ENCODE peak calls at places on chromosome 6, in ten cellular contexts. Y is cardiac muscle cell; R is esophagus squamous epithelium; Q is CD8-positive, alpha-beta T cell; A is MM.1S; E is Panc1; P is IMR-90; O is transverse colon; L is neural progenitor cell; N is CD8-positive, alpha-beta memory T cell. S is an unnamed sample. For H3K4me1, the result is how much of the 10 kb centered on the place peaks cover.

GRCh38 chr6:100808638-100809275 is 72.4 kb downstream of the ASCC3 start:
- DNase-seq in Y (no peak), R (no peak), Q (no peak), A (no peak), E (no peak), P (peak), O (no peak), L (no peak), N (no peak), S (no peak)

GRCh38 chr6:142187209-142187608 is 40.1 kb downstream of the VTA1 start:
- DNase-seq in Y (peak), R (no peak), Q (no peak), A (no peak), E (no peak), P (peak), O (no peak), L (no peak), N (no peak), S (no peak)

GRCh38 chr6:12911387-12911960 is 194.9 kb downstream of the PHACTR1 start:
- DNase-seq in Y (peak), R (no peak), Q (no peak), A (peak), E (no peak), P (peak), O (no peak), L (peak), N (no peak), S (peak)

GRCh38 chr6:16933532-16933931 is 168.3 kb upstream of the STMND1 start:
- DNase-seq in Y (no peak), R (no peak), Q (no peak), A (no peak), E (no peak), P (no peak), O (no peak), L (no peak), N (no peak), S (no peak)

GRCh38 chr6:155174576-155175174 is 89.1 kb upstream of the CLDN20 start:
- DNase-seq in Y (peak), R (no peak), Q (peak), A (peak), E (peak), P (peak), O (peak), L (peak), N (peak), S (no peak)

GRCh38 chr6:131803007-131803769 is 4.6 kb upstream of the ENPP1 start:
- DNase-seq in Y (no peak), R (no peak), Q (no peak), A (no peak), E (no peak), P (no peak), O (no peak), L (no peak), N (no peak), S (no peak)

GRCh38 chr6:161136655-161137054 is 137.2 kb downstream of the AGPAT4 start:
- DNase-seq in Y (no peak), R (no peak), Q (no peak), A (no peak), E (no peak), P (no peak), O (no peak), L (no peak), N (no peak), S (no peak)

GRCh38 chr6:119052292-119052889 is 26.1 kb downstream of the FAM184A start:
- DNase-seq in Y (no peak), R (no peak), Q (no peak), A (no peak), E (no peak), P (no peak), O (no peak), L (no peak), N (no peak), S (no peak)

GRCh38 chr6:105321207-105321606 is 81.7 kb downstream of the PREP start:
- DNase-seq in Y (no peak), R (no peak), Q (no peak), A (no peak), E (no peak), P (no peak), O (no peak), L (no peak), N (no peak), S (no peak)

GRCh38 chr6:150418825-150419594 is 50.2 kb downstream of the IYD start:
- DNase-seq in Y (peak), R (no peak), Q (peak), A (peak), E (no peak), P (peak), O (peak), L (peak), N (peak), S (peak)

GRCh38 chr6:87702589-87702945 is 534 bp upstream of the AKIRIN2 start:
- DNase-seq in Y (peak), R (no peak), Q (no peak), A (no peak), E (no peak), P (peak), O (no peak), L (peak), N (no peak), S (no peak)

GRCh38 chr6:111804627-111805235 is 68.5 kb downstream of the FYN start:
- DNase-seq in Y (no peak), R (no peak), Q (peak), A (peak), E (no peak), P (peak), O (peak), L (no peak), N (peak), S (no peak)

GRCh38 chr6:125693480-125693879 is 56.0 kb upstream of the HEY2 start:
- DNase-seq in Y (no peak), R (no peak), Q (no peak), A (no peak), E (no peak), P (no peak), O (no peak), L (no peak), N (no peak), S (no peak)

GRCh38 chr6:151255811-151256210 is 16.0 kb downstream of the AKAP12 start:
- DNase-seq in Y (no peak), R (no peak), Q (no peak), A (no peak), E (no peak), P (no peak), O (no peak), L (no peak), N (no peak), S (no peak)

GRCh38 chr6:52087498-52087999 is at the start of gene PKHD1:
- DNase-seq in Y (peak), R (no peak), Q (no peak), A (no peak), E (no peak), P (peak), O (peak), L (peak), N (no peak), S (no peak)

GRCh38 chr6:160861824-160862223 is 129.7 kb upstream of the MAP3K4 start:
- DNase-seq in Y (no peak), R (no peak), Q (no peak), A (no peak), E (no peak), P (no peak), O (no peak), L (no peak), N (no peak), S (no peak)

GRCh38 chr6:88679841-88680240 is 283.6 kb downstream of the RNGTT start:
- DNase-seq in Y (no peak), R (no peak), Q (no peak), A (no peak), E (no peak), P (no peak), O (no peak), L (no peak), N (no peak), S (no peak)

GRCh38 chr6:68235192-68235812 is 399.8 kb upstream of the ADGRB3 start:
- DNase-seq in Y (no peak), R (no peak), Q (no peak), A (no peak), E (no peak), P (no peak), O (no peak), L (no peak), N (no peak), S (no peak)

GRCh38 chr6:7112741-7113313 is 5.1 kb downstream of the RREB1 start:
- DNase-seq in Y (peak), R (no peak), Q (peak), A (no peak), E (no peak), P (no peak), O (peak), L (peak), N (peak), S (no peak)

GRCh38 chr6:163188746-163189145 is 225.8 kb upstream of the QKI start:
- DNase-seq in Y (no peak), R (no peak), Q (no peak), A (no peak), E (no peak), P (no peak), O (no peak), L (no peak), N (no peak), S (no peak)

GRCh38 chr6:109867009-109867969 is 110.8 kb upstream of the GPR6 start:
- DNase-seq in Y (peak), R (no peak), Q (no peak), A (no peak), E (no peak), P (peak), O (no peak), L (no peak), N (no peak), S (peak)

GRCh38 chr6:48136856-48137255 is 25.9 kb upstream of the PTCHD4 start:
- DNase-seq in Y (no peak), R (no peak), Q (no peak), A (no peak), E (no peak), P (no peak), O (no peak), L (no peak), N (no peak), S (no peak)

GRCh38 chr6:89917216-89917615 is 22.9 kb downstream of the GJA10 start:
- DNase-seq in Y (no peak), R (no peak), Q (no peak), A (no peak), E (no peak), P (no peak), O (no peak), L (no peak), N (no peak), S (no peak)

GRCh38 chr6:64280569-64280968 is 645.0 kb downstream of the PHF3 start:
- DNase-seq in Y (peak), R (no peak), Q (no peak), A (peak), E (peak), P (peak), O (peak), L (peak), N (no peak), S (no peak)

GRCh38 chr6:85966859-85967258 is 324.2 kb upstream of the SYNCRIP start:
- DNase-seq in Y (no peak), R (no peak), Q (no peak), A (no peak), E (no peak), P (no peak), O (no peak), L (no peak), N (no peak), S (no peak)

GRCh38 chr6:137819740-137820139 is 47.3 kb upstream of the TNFAIP3 start:
- DNase-seq in Y (no peak), R (no peak), Q (peak), A (no peak), E (no peak), P (no peak), O (no peak), L (no peak), N (peak), S (no peak)

GRCh38 chr6:5979650-5980427 is 26.9 kb downstream of the NRN1 start:
- DNase-seq in Y (no peak), R (no peak), Q (no peak), A (no peak), E (no peak), P (peak), O (no peak), L (no peak), N (no peak), S (no peak)

GRCh38 chr6:1762203-1762602 is 152.5 kb downstream of the FOXC1 start:
- DNase-seq in Y (no peak), R (no peak), Q (no peak), A (no peak), E (no peak), P (no peak), O (no peak), L (no peak), N (no peak), S (no peak)

GRCh38 chr6:170470673-170471072 is 82.4 kb downstream of the PSMB1 start:
- DNase-seq in Y (peak), R (no peak), Q (no peak), A (no peak), E (no peak), P (peak), O (no peak), L (no peak), N (no peak), S (no peak)

GRCh38 chr6:52576392-52577021 is 353 bp downstream of the TRAM2 start:
- DNase-seq in Y (no peak), R (peak), Q (peak), A (peak), E (no peak), P (peak), O (peak), L (peak), N (peak), S (peak)

GRCh38 chr6:79404261-79404660 is 133.0 kb downstream of the LCA5 start:
- DNase-seq in Y (no peak), R (no peak), Q (no peak), A (no peak), E (no peak), P (no peak), O (no peak), L (no peak), N (no peak), S (no peak)

GRCh38 chr6:137155830-137156229 is 17.6 kb downstream of the IL22RA2 start:
- DNase-seq in Y (no peak), R (no peak), Q (no peak), A (peak), E (no peak), P (no peak), O (no peak), L (no peak), N (peak), S (no peak)

GRCh38 chr6:107537559-107537958 is 47.6 kb downstream of the SOBP start:
- DNase-seq in Y (no peak), R (no peak), Q (no peak), A (no peak), E (no peak), P (no peak), O (no peak), L (no peak), N (no peak), S (no peak)
- H3K4me1 ChIP-seq in Y (half or more), R (under half), Q (under half), A (under half), E (under half), P (under half), O (under half), L (half or more), N (under half), S (under half)

GRCh38 chr6:41042656-41043055 is 389 bp downstream of the TSPO2 start:
- DNase-seq in Y (no peak), R (no peak), Q (no peak), A (no peak), E (no peak), P (no peak), O (no peak), L (no peak), N (no peak), S (no peak)
- H3K4me1 ChIP-seq in Y (under half), R (under half), Q (under half), A (under half), E (under half), P (under half), O (under half), L (under half), N (under half), S (under half)

DNA sequence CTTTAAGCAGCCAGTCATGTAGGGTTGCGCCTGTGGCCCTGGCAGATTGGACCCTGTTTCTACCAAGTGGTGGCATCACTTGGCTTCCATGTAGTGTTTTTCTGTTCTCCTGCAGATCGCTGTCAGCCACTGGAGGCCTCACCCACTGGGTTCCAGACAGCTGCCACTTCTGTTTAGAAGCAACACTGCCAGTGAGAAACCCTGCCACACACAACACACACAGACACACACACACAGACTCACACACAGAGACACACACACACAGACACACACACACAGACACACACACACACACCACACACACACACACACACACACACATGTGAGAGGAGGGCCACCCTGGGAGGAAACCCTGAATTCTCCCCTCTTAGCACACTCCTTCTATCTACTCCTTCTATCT is 51.8 kb downstream of the UTRN start:
- DNase-seq in Y (no peak), R (no peak), Q (no peak), A (no peak), E (no peak), P (no peak), O (no peak), L (no peak), N (no peak), S (no peak)
- H3K4me1 ChIP-seq in Y (under half), R (half or more), Q (half or more), A (under half), E (under half), P (under half), O (half or more), L (under half), N (under half), S (under half)

GRCh38 chr6:166336847-166337246 is 5.5 kb downstream of the SFT2D1 start:
- DNase-seq in Y (no peak), R (no peak), Q (no peak), A (no peak), E (no peak), P (no peak), O (no peak), L (no peak), N (no peak), S (no peak)

GRCh38 chr6:166335378-166336366 is 6.7 kb downstream of the SFT2D1 start:
- DNase-seq in Y (no peak), R (no peak), Q (no peak), A (no peak), E (no peak), P (no peak), O (no peak), L (no peak), N (no peak), S (no peak)

GRCh38 chr6:166341915-166342292 is 441 bp downstream of the SFT2D1 start:
- DNase-seq in Y (no peak), R (no peak), Q (peak), A (no peak), E (no peak), P (no peak), O (no peak), L (peak), N (no peak), S (no peak)

GRCh38 chr6:166341464-166341863 is 881 bp downstream of the SFT2D1 start:
- DNase-seq in Y (no peak), R (no peak), Q (no peak), A (no peak), E (no peak), P (no peak), O (no peak), L (no peak), N (peak), S (no peak)

GRCh38 chr6:166338854-166339253 is 3.5 kb downstream of the SFT2D1 start:
- DNase-seq in Y (no peak), R (no peak), Q (no peak), A (no peak), E (no peak), P (no peak), O (no peak), L (no peak), N (no peak), S (no peak)
- H3K4me1 ChIP-seq in Y (under half), R (under half), Q (half or more), A (under half), E (under half), P (under half), O (under half), L (under half), N (half or more), S (under half)

DNA sequence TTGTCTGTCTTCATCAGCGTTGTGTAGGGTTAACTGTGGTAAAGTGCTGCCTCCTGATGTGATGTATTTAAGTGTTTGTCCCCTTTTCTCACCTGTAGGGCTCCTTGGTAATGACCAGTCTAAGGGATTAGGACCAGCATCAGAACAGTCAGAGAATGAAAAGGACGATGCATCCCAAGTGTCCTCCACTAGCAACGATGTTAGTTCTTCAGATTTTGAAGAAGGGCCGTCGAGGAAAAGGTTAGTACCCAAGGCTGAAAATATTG is 164.2 kb downstream of the JARID2 start:
- DNase-seq in Y (no peak), R (no peak), Q (no peak), A (no peak), E (no peak), P (no peak), O (no peak), L (no peak), N (no peak), S (no peak)
- H3K4me1 ChIP-seq in Y (under half), R (under half), Q (under half), A (under half), E (under half), P (under half), O (under half), L (half or more), N (under half), S (under half)

DNA sequence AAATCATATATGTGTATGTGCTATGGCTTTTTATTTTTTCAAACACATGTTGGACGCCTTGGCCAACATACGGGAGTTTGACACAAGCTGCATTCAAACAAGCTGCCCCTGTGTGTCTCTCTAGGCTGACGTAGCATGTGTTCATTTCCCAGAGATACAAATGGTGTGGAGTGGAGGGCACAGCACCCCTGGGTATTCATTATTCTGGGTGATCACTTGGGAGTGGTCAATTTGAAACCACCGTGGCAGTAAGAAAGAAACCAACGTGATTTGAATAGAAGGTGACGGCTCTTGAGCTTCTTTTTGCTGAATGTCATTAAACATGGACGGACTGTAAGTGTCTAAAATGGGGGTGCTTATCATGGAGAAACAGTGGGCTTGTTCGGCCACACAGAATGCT is 1261.8 kb upstream of the CITED2 start:
- DNase-seq in Y (no peak), R (no peak), Q (no peak), A (no peak), E (no peak), P (no peak), O (no peak), L (no peak), N (no peak), S (no peak)
- H3K4me1 ChIP-seq in Y (under half), R (under half), Q (under half), A (under half), E (under half), P (under half), O (under half), L (under half), N (under half), S (under half)

GRCh38 chr6:56716229-56716628 is 73.5 kb upstream of the DST start:
- DNase-seq in Y (no peak), R (no peak), Q (no peak), A (no peak), E (no peak), P (peak), O (no peak), L (no peak), N (no peak), S (no peak)
- H3K4me1 ChIP-seq in Y (under half), R (under half), Q (under half), A (under half), E (half or more), P (under half), O (under half), L (under half), N (under half), S (under half)

DNA sequence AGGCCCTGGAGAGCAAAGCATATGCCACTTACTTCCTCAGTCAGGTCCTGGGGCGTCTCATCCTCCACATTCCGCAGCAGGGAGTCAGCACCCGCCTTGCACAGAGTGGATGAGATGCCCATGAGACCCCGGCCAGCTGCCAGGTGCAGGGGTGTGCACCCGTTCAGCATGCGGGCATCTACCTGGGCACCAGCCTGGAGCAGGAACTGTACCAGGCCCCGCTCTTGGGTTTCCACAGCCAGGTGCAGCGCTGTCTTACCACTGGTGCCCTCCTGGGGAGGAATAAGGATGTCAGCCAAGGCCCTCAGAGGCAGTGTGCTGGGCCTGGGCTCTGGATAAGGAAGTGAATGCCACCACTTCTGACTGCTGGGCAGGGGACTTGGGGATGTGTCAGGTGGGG is 2.7 kb upstream of the SLC35B2 start:
- DNase-seq in Y (no peak), R (no peak), Q (no peak), A (no peak), E (no peak), P (no peak), O (no peak), L (no peak), N (no peak), S (no peak)
- H3K4me1 ChIP-seq in Y (under half), R (under half), Q (half or more), A (under half), E (under half), P (under half), O (under half), L (under half), N (half or more), S (under half)

S was measured in tibial nerve.